ENCODE peak calls at places on chromosomes 5 and 9, in four cellular contexts. Y is H9, N is neuronal stem cell, E is mesendoderm. S is an unnamed sample.

GRCh38 chr5:32302822-32303754 is 9.7 kb downstream of the MTMR12 start:
- DNase-seq in Y (no peak), N (no peak), E (no peak), S (no peak)

GRCh38 chr5:163079618-163080017 is 357.8 kb upstream of the CCNG1 start:
- DNase-seq in Y (no peak), E (peak), N (no peak), S (no peak)

GRCh38 chr5:113480243-113480642 is 8.0 kb downstream of the MCC start:
- DNase-seq in N (no peak), Y (no peak), E (no peak), S (no peak)

GRCh38 chr5:39498247-39498952 is 73.6 kb upstream of the DAB2 start:
- DNase-seq in E (no peak), N (no peak), Y (no peak), S (no peak)

GRCh38 chr9:69546265-69546664 is 125.9 kb downstream of the APBA1 start:
- DNase-seq in N (no peak), E (peak), Y (peak), S (no peak)

GRCh38 chr9:126861707-126862460 is 1.4 kb downstream of the ZBTB34 start:
- DNase-seq in Y (no peak), N (no peak), E (peak), S (no peak)

GRCh38 chr5:14721990-14722656 is 57.6 kb downstream of the OTULIN start:
- DNase-seq in Y (no peak), N (no peak), E (no peak), S (no peak)

GRCh38 chr5:163564321-163564924 is 59.0 kb downstream of the MAT2B start:
- DNase-seq in N (peak), Y (peak), E (peak), S (peak)

GRCh38 chr5:79001471-79001870 is 16.4 kb upstream of the ARSB start:
- DNase-seq in E (no peak), N (no peak), Y (no peak), S (no peak)

GRCh38 chr5:179885491-179886090 is 22.1 kb downstream of the TBC1D9B start:
- DNase-seq in Y (no peak), E (no peak), N (no peak), S (no peak)

GRCh38 chr5:126449751-126450271 is 26.6 kb downstream of the GRAMD2B start:
- DNase-seq in E (no peak), Y (no peak), N (no peak), S (no peak)

GRCh38 chr5:50655810-50656205 is 10.6 kb upstream of the PARP8 start:
- DNase-seq in N (no peak), Y (no peak), E (no peak), S (no peak)

GRCh38 chr9:76404401-76404800 is 10.2 kb upstream of the RFK start:
- DNase-seq in N (no peak), Y (no peak), E (no peak), S (no peak)

GRCh38 chr5:10400834-10401233 is 40.8 kb upstream of the ROPN1L start:
- DNase-seq in E (no peak), Y (no peak), N (no peak), S (no peak)

GRCh38 chr5:38607396-38607795 is 51.0 kb upstream of the LIFR start:
- DNase-seq in N (no peak), Y (no peak), E (no peak), S (no peak)

GRCh38 chr5:6736106-6736505 is 22.9 kb downstream of the TENT4A start:
- DNase-seq in N (no peak), Y (no peak), E (no peak), S (no peak)

GRCh38 chr5:24850911-24851310 is 206.1 kb upstream of the CDH10 start:
- DNase-seq in E (no peak), Y (no peak), N (no peak), S (no peak)

GRCh38 chr9:129995409-129996160 is 47.4 kb downstream of the FNBP1 start:
- DNase-seq in Y (no peak), N (no peak), E (no peak), S (no peak)

GRCh38 chr5:175542966-175543235 is 64.5 kb downstream of the SFXN1 start:
- DNase-seq in N (no peak), Y (no peak), E (no peak), S (no peak)

GRCh38 chr5:163373401-163374066 is 63.9 kb upstream of the CCNG1 start:
- DNase-seq in E (no peak), Y (no peak), N (no peak), S (no peak)

GRCh38 chr9:95351051-95351450 is 33.5 kb upstream of the FANCC start:
- DNase-seq in E (no peak), Y (no peak), N (no peak), S (peak)

GRCh38 chr9:23598994-23599393 is 227.0 kb downstream of the ELAVL2 start:
- DNase-seq in E (no peak), N (no peak), Y (no peak), S (no peak)

GRCh38 chr5:131634666-131634995 is 398 bp downstream of the RAPGEF6 start:
- DNase-seq in E (peak), N (peak), Y (peak), S (peak)

GRCh38 chr5:69528015-69528414 is 32.0 kb upstream of the GTF2H2C start:
- DNase-seq in E (peak), Y (no peak), N (no peak), S (no peak)

GRCh38 chr9:93108301-93109041 is 12.5 kb downstream of the CARD19 start:
- DNase-seq in N (no peak), E (no peak), Y (no peak), S (no peak)

GRCh38 chr5:74469234-74469972 is 171.1 kb downstream of the ENC1 start:
- DNase-seq in E (no peak), N (no peak), Y (no peak), S (no peak)

GRCh38 chr9:34956648-34957047 is 1.4 kb upstream of the PHF24 start:
- DNase-seq in N (no peak), E (no peak), Y (no peak), S (no peak)

GRCh38 chr9:3023449-3023848 is 179.6 kb upstream of the PUM3 start:
- DNase-seq in N (no peak), Y (no peak), E (no peak), S (no peak)

GRCh38 chr9:137300607-137301085 is 1.4 kb downstream of the NRARP start:
- DNase-seq in Y (peak), N (peak), E (peak), S (peak)

GRCh38 chr9:3027260-3027659 is 183.4 kb upstream of the PUM3 start:
- DNase-seq in Y (no peak), E (no peak), N (no peak), S (no peak)

GRCh38 chr9:88818495-88819201 is 172.6 kb upstream of the S1PR3 start:
- DNase-seq in N (peak), E (peak), Y (peak), S (no peak)

GRCh38 chr9:125433461-125434001 is 171.9 kb downstream of the GAPVD1 start:
- DNase-seq in Y (peak), E (no peak), N (no peak), S (no peak)

GRCh38 chr9:22206833-22207232 is 197.7 kb upstream of the CDKN2B start:
- DNase-seq in Y (no peak), E (no peak), N (no peak), S (no peak)

GRCh38 chr5:116388564-116389258 is 185.9 kb downstream of the SEMA6A start:
- DNase-seq in Y (peak), N (no peak), E (peak), S (peak)

GRCh38 chr9:119451426-119451825 is 82.2 kb upstream of the BRINP1 start:
- DNase-seq in Y (no peak), N (no peak), E (no peak), S (no peak)

GRCh38 chr5:112419596-112420110 is 576 bp upstream of the EPB41L4A start:
- DNase-seq in Y (peak), N (peak), E (peak), S (peak)

GRCh38 chr9:124752967-124753366 is 18.1 kb downstream of the NR6A1 start:
- DNase-seq in E (peak), N (no peak), Y (no peak), S (no peak)

GRCh38 chr9:91886433-91887031 is 63.5 kb downstream of the ROR2 start:
- DNase-seq in E (peak), Y (peak), N (peak), S (peak)

GRCh38 chr9:91883503-91883902 is 66.5 kb downstream of the ROR2 start:
- DNase-seq in Y (no peak), N (no peak), E (no peak), S (no peak)

GRCh38 chr9:91884153-91884552 is 65.9 kb downstream of the ROR2 start:
- DNase-seq in Y (no peak), E (no peak), N (no peak), S (no peak)

GRCh38 chr9:91885746-91886432 is 64.1 kb downstream of the ROR2 start:
- DNase-seq in E (no peak), N (no peak), Y (no peak), S (no peak)

DNA sequence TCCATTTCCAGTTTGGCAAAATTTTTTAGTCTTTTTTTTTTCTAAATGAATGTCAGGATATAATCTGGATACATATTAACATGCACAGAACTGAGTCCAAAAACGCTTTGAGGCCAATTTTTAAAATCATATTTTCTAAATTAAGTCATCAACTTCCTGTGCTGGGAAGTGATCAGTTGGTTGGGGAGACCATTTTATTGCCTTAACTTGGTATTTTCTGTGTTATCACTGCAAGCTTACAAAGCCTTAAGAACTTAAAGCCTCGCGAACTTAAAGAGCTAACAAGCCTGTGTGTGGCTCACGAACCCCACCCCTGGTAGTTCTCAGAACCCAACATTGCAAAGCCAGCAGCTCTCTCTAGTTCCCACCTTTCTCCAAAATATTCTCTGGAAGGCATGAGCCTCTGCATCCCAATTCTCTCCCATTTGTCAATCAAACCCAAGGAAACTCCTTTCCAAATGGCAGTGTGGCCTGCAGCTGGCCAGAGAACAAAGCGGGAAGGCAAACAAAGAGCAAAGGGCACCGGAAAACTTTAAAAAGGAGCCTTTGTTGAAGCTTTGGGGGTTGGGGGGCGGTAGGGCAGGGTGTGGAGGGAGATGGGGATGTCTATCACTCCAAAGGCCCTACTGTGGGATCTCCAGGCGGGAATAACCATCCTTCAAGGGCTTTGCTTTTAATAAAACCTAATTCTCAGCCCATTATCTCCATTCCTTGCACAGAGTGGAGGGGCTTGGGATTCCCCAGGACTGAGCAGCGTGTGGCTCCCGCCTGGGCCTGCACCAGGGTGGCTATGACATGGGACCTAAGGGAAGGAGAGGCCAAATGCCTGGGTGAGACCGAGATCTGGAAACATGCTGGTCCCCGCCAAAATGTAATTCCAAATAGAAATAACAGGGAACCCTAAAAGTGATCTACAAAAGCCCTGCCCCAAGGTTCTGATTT is 65.0 kb downstream of the ROR2 start:
- DNase-seq in N (peak), Y (peak), E (peak), S (no peak)
- H2BK15ac ChIP-seq in N (no peak), Y (no peak), E (no peak), S (no peak)

DNA sequence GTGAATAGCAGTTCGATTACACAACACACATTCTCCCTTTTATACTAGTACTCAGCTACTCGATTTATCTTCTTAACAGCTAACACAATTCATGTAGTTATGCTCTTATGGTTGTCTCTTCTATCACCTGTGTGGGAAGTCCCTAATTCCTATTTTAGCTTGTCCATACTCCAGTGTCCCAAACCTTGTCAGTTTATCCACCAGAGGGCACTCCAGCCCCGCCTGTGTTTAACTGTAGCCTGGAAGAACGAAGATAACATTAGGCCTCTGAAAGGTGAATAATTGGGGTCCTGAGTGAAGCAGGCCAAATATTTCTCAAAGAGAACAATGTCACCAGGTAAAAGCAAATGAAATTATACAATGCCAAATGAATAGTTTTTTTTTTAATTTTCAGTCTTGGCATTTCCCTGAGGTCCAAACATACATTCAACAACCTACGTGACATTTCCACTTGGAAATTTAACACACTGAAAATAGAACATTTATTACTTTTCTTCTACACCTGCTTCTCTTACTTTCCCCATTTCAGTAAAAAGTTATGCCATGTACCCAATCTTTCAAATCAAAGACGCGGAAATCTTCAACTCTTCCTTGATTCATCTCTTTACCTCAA is 560.7 kb downstream of the HTR1A start:
- DNase-seq in Y (peak), N (peak), E (peak), S (peak)
- H2BK15ac ChIP-seq in Y (no peak), N (no peak), E (no peak), S (no peak)

GRCh38 chr9:134431626-134432025 is 105.4 kb downstream of the RXRA start:
- DNase-seq in Y (no peak), E (no peak), N (no peak), S (no peak)
- H2BK15ac ChIP-seq in Y (no peak), E (no peak), N (no peak), S (no peak)

GRCh38 chr9:98485706-98486105 is 223.0 kb downstream of the GABBR2 start:
- DNase-seq in N (no peak), Y (no peak), E (no peak), S (no peak)

GRCh38 chr9:98482248-98482647 is 226.5 kb downstream of the GABBR2 start:
- DNase-seq in N (no peak), E (no peak), Y (no peak), S (no peak)

GRCh38 chr9:98479967-98480847 is 224.8 kb upstream of the TBC1D2 start:
- DNase-seq in E (no peak), N (no peak), Y (no peak), S (no peak)

GRCh38 chr9:98481676-98482075 is 226.2 kb upstream of the TBC1D2 start:
- DNase-seq in N (no peak), E (no peak), Y (no peak), S (no peak)

DNA sequence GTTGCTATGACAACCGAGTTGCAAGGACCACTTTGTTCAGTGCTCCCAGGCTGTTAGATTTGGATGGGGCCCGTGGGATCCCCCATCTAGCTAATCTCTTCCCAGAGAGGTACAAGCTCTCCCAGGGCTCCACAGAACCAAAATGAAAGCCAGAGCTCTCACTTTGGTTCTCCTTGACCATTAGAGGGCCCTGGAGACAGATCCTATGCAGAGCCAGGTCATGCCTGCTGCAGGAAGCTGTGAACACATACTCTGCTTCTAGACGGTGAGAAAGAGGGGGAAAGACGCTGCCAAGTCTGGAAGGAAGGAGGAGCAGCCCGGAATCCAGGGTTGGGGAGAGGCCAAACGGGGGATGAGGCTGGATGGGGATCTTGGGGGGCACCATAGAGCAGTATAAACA is 224.5 kb downstream of the GABBR2 start:
- DNase-seq in E (peak), Y (no peak), N (no peak), S (no peak)
- H2BK15ac ChIP-seq in E (no peak), Y (no peak), N (no peak), S (no peak)

S was measured in H1.